ENCODE peak calls at places on chromosomes 12 and 14, in eight cellular contexts. One of them, this sample, is unnamed.
A peak's percentile ranks its signal among the peaks of the same experiment; 100 is the strongest.

GRCh38 chr14:39229222-39229543 is 4.5 kb upstream of the MIA2 start:
- DNase-seq in AG20443: peak; percentile 44
- DNase-seq in activated CD8-positive, alpha-beta memory T cell treated with anti-CD3 and anti-CD28 coated beads for 48 hours: peak; percentile 20
- DNase-seq in ascending aorta: no peak
- DNase-seq in CMK: no peak
- DNase-seq in amniotic epithelial cell: no peak
- DNase-seq in IMR-90: peak; percentile 7
- DNase-seq in left cardiac atrium: no peak
- DNase-seq in this sample: peak; percentile 7

GRCh38 chr12:124273630-124274029 is 21.3 kb upstream of the RFLNA start:
- DNase-seq in left cardiac atrium: no peak
- DNase-seq in AG20443: peak; percentile 53
- DNase-seq in IMR-90: peak; percentile 31
- DNase-seq in amniotic epithelial cell: peak; percentile 24
- DNase-seq in CMK: peak; percentile 50
- DNase-seq in ascending aorta: no peak
- DNase-seq in activated CD8-positive, alpha-beta memory T cell treated with anti-CD3 and anti-CD28 coated beads for 48 hours: peak; percentile 10
- DNase-seq in this sample: no peak

GRCh38 chr12:123388218-123388947 is 4.5 kb downstream of the KMT5A start:
- DNase-seq in ascending aorta: peak; percentile 33
- DNase-seq in CMK: no peak
- DNase-seq in activated CD8-positive, alpha-beta memory T cell treated with anti-CD3 and anti-CD28 coated beads for 48 hours: peak; percentile 63
- DNase-seq in left cardiac atrium: peak; percentile 83
- DNase-seq in IMR-90: peak; percentile 52
- DNase-seq in AG20443: peak; percentile 92
- DNase-seq in amniotic epithelial cell: peak; percentile 40
- DNase-seq in this sample: no peak

GRCh38 chr14:53840444-53840843 is 116.2 kb downstream of the BMP4 start:
- DNase-seq in amniotic epithelial cell: peak; percentile 76
- DNase-seq in left cardiac atrium: no peak
- DNase-seq in CMK: no peak
- DNase-seq in ascending aorta: no peak
- DNase-seq in AG20443: no peak
- DNase-seq in activated CD8-positive, alpha-beta memory T cell treated with anti-CD3 and anti-CD28 coated beads for 48 hours: no peak
- DNase-seq in IMR-90: no peak
- DNase-seq in this sample: no peak

GRCh38 chr12:47805417-47805816 is 14.3 kb downstream of the HDAC7 start:
- DNase-seq in IMR-90: peak; percentile 51
- DNase-seq in activated CD8-positive, alpha-beta memory T cell treated with anti-CD3 and anti-CD28 coated beads for 48 hours: no peak
- DNase-seq in ascending aorta: no peak
- DNase-seq in AG20443: no peak
- DNase-seq in CMK: no peak
- DNase-seq in amniotic epithelial cell: peak; percentile 59
- DNase-seq in left cardiac atrium: no peak
- DNase-seq in this sample: no peak

GRCh38 chr12:53223391-53224267 is 8.4 kb downstream of the RARG start:
- DNase-seq in activated CD8-positive, alpha-beta memory T cell treated with anti-CD3 and anti-CD28 coated beads for 48 hours: no peak
- DNase-seq in ascending aorta: no peak
- DNase-seq in IMR-90: peak; percentile 60
- DNase-seq in left cardiac atrium: peak; percentile 62
- DNase-seq in CMK: no peak
- DNase-seq in amniotic epithelial cell: peak; percentile 65
- DNase-seq in AG20443: peak; percentile 56
- DNase-seq in this sample: no peak

GRCh38 chr12:123444396-123445026 is 8.0 kb upstream of the RILPL2 start:
- DNase-seq in IMR-90: peak; percentile 65
- DNase-seq in AG20443: no peak
- DNase-seq in CMK: no peak
- DNase-seq in ascending aorta: no peak
- DNase-seq in activated CD8-positive, alpha-beta memory T cell treated with anti-CD3 and anti-CD28 coated beads for 48 hours: no peak
- DNase-seq in left cardiac atrium: no peak
- DNase-seq in amniotic epithelial cell: peak; percentile 95
- DNase-seq in this sample: no peak

GRCh38 chr14:25350802-25351201 is 300.9 kb upstream of the STXBP6 start:
- DNase-seq in IMR-90: no peak
- DNase-seq in left cardiac atrium: no peak
- DNase-seq in amniotic epithelial cell: no peak
- DNase-seq in AG20443: no peak
- DNase-seq in CMK: no peak
- DNase-seq in activated CD8-positive, alpha-beta memory T cell treated with anti-CD3 and anti-CD28 coated beads for 48 hours: no peak
- DNase-seq in ascending aorta: no peak
- DNase-seq in this sample: no peak

GRCh38 chr14:62706217-62706616 is 339.0 kb downstream of the KCNH5 start:
- DNase-seq in IMR-90: peak; percentile 24
- DNase-seq in AG20443: no peak
- DNase-seq in amniotic epithelial cell: peak; percentile 45
- DNase-seq in ascending aorta: no peak
- DNase-seq in left cardiac atrium: no peak
- DNase-seq in activated CD8-positive, alpha-beta memory T cell treated with anti-CD3 and anti-CD28 coated beads for 48 hours: no peak
- DNase-seq in CMK: no peak
- DNase-seq in this sample: no peak

GRCh38 chr12:67671419-67671818 is 22.9 kb downstream of the DYRK2 start:
- DNase-seq in left cardiac atrium: no peak
- DNase-seq in ascending aorta: no peak
- DNase-seq in CMK: no peak
- DNase-seq in amniotic epithelial cell: peak; percentile 94
- DNase-seq in AG20443: no peak
- DNase-seq in activated CD8-positive, alpha-beta memory T cell treated with anti-CD3 and anti-CD28 coated beads for 48 hours: no peak
- DNase-seq in IMR-90: peak; percentile 77
- DNase-seq in this sample: peak; percentile 57

GRCh38 chr12:57837779-57838562 is 8.6 kb downstream of the CTDSP2 start:
- DNase-seq in amniotic epithelial cell: peak; percentile 54
- DNase-seq in AG20443: peak; percentile 72
- DNase-seq in IMR-90: peak; percentile 78
- DNase-seq in left cardiac atrium: peak; percentile 77
- DNase-seq in CMK: no peak
- DNase-seq in ascending aorta: no peak
- DNase-seq in activated CD8-positive, alpha-beta memory T cell treated with anti-CD3 and anti-CD28 coated beads for 48 hours: no peak
- DNase-seq in this sample: no peak

GRCh38 chr14:22901799-22902198 is 17.1 kb downstream of the RBM23 start:
- DNase-seq in left cardiac atrium: no peak
- DNase-seq in activated CD8-positive, alpha-beta memory T cell treated with anti-CD3 and anti-CD28 coated beads for 48 hours: no peak
- DNase-seq in IMR-90: no peak
- DNase-seq in ascending aorta: no peak
- DNase-seq in AG20443: no peak
- DNase-seq in CMK: no peak
- DNase-seq in amniotic epithelial cell: no peak
- DNase-seq in this sample: no peak

GRCh38 chr12:12081836-12082497 is 11.2 kb downstream of the BCL2L14 start:
- DNase-seq in CMK: no peak
- DNase-seq in amniotic epithelial cell: peak; percentile 33
- DNase-seq in left cardiac atrium: no peak
- DNase-seq in IMR-90: peak; percentile 55
- DNase-seq in ascending aorta: no peak
- DNase-seq in AG20443: peak; percentile 74
- DNase-seq in activated CD8-positive, alpha-beta memory T cell treated with anti-CD3 and anti-CD28 coated beads for 48 hours: no peak
- DNase-seq in this sample: no peak

GRCh38 chr12:6249580-6249979 is 49.4 kb downstream of the CD9 start:
- DNase-seq in amniotic epithelial cell: no peak
- DNase-seq in ascending aorta: no peak
- DNase-seq in CMK: no peak
- DNase-seq in left cardiac atrium: no peak
- DNase-seq in activated CD8-positive, alpha-beta memory T cell treated with anti-CD3 and anti-CD28 coated beads for 48 hours: no peak
- DNase-seq in IMR-90: no peak
- DNase-seq in AG20443: no peak
- DNase-seq in this sample: no peak

GRCh38 chr14:21068521-21069387 is 1.4 kb upstream of the ARHGEF40 start:
- DNase-seq in IMR-90: peak; percentile 52
- DNase-seq in CMK: no peak
- DNase-seq in ascending aorta: no peak
- DNase-seq in left cardiac atrium: peak; percentile 61
- DNase-seq in amniotic epithelial cell: peak; percentile 39
- DNase-seq in AG20443: peak; percentile 67
- DNase-seq in activated CD8-positive, alpha-beta memory T cell treated with anti-CD3 and anti-CD28 coated beads for 48 hours: no peak
- DNase-seq in this sample: no peak

GRCh38 chr14:102798926-102799325 is 21.7 kb downstream of the TRAF3 start:
- DNase-seq in activated CD8-positive, alpha-beta memory T cell treated with anti-CD3 and anti-CD28 coated beads for 48 hours: no peak
- DNase-seq in left cardiac atrium: no peak
- DNase-seq in IMR-90: no peak
- DNase-seq in CMK: no peak
- DNase-seq in ascending aorta: no peak
- DNase-seq in AG20443: no peak
- DNase-seq in amniotic epithelial cell: no peak
- DNase-seq in this sample: no peak

GRCh38 chr14:93712838-93713724 is 75.2 kb downstream of the PRIMA1 start:
- DNase-seq in AG20443: peak; percentile 35
- DNase-seq in left cardiac atrium: no peak
- DNase-seq in CMK: no peak
- DNase-seq in amniotic epithelial cell: no peak
- DNase-seq in IMR-90: peak; percentile 6
- DNase-seq in ascending aorta: no peak
- DNase-seq in activated CD8-positive, alpha-beta memory T cell treated with anti-CD3 and anti-CD28 coated beads for 48 hours: no peak
- DNase-seq in this sample: no peak

GRCh38 chr12:103705927-103706326 is 118.9 kb downstream of the STAB2 start:
- DNase-seq in IMR-90: no peak
- DNase-seq in AG20443: no peak
- DNase-seq in CMK: no peak
- DNase-seq in ascending aorta: no peak
- DNase-seq in left cardiac atrium: no peak
- DNase-seq in activated CD8-positive, alpha-beta memory T cell treated with anti-CD3 and anti-CD28 coated beads for 48 hours: no peak
- DNase-seq in amniotic epithelial cell: no peak
- DNase-seq in this sample: no peak

GRCh38 chr12:70691018-70691672 is 53.9 kb upstream of the PTPRB start:
- DNase-seq in left cardiac atrium: no peak
- DNase-seq in AG20443: no peak
- DNase-seq in amniotic epithelial cell: peak; percentile 34
- DNase-seq in CMK: no peak
- DNase-seq in IMR-90: peak; percentile 65
- DNase-seq in ascending aorta: no peak
- DNase-seq in activated CD8-positive, alpha-beta memory T cell treated with anti-CD3 and anti-CD28 coated beads for 48 hours: no peak
- DNase-seq in this sample: peak; percentile 19

GRCh38 chr14:94390372-94391086 is 2.1 kb upstream of the SERPINA1 start:
- DNase-seq in left cardiac atrium: peak; percentile 55
- DNase-seq in CMK: no peak
- DNase-seq in activated CD8-positive, alpha-beta memory T cell treated with anti-CD3 and anti-CD28 coated beads for 48 hours: no peak
- DNase-seq in IMR-90: no peak
- DNase-seq in amniotic epithelial cell: peak; percentile 43
- DNase-seq in ascending aorta: no peak
- DNase-seq in AG20443: no peak
- DNase-seq in this sample: no peak

GRCh38 chr12:112584266-112584722 is 165.5 kb downstream of the PTPN11 start:
- DNase-seq in CMK: peak; percentile 9
- DNase-seq in IMR-90: no peak
- DNase-seq in amniotic epithelial cell: no peak
- DNase-seq in AG20443: no peak
- DNase-seq in ascending aorta: no peak
- DNase-seq in activated CD8-positive, alpha-beta memory T cell treated with anti-CD3 and anti-CD28 coated beads for 48 hours: no peak
- DNase-seq in left cardiac atrium: no peak
- DNase-seq in this sample: no peak

GRCh38 chr14:54300881-54301280 is 95.9 kb upstream of the CDKN3 start:
- DNase-seq in amniotic epithelial cell: no peak
- DNase-seq in CMK: no peak
- DNase-seq in AG20443: no peak
- DNase-seq in left cardiac atrium: no peak
- DNase-seq in activated CD8-positive, alpha-beta memory T cell treated with anti-CD3 and anti-CD28 coated beads for 48 hours: no peak
- DNase-seq in IMR-90: no peak
- DNase-seq in ascending aorta: no peak
- DNase-seq in this sample: no peak

GRCh38 chr12:68291396-68292036 is 38.1 kb upstream of the IL22 start:
- DNase-seq in amniotic epithelial cell: no peak
- DNase-seq in left cardiac atrium: no peak
- DNase-seq in ascending aorta: no peak
- DNase-seq in AG20443: no peak
- DNase-seq in IMR-90: no peak
- DNase-seq in activated CD8-positive, alpha-beta memory T cell treated with anti-CD3 and anti-CD28 coated beads for 48 hours: no peak
- DNase-seq in CMK: no peak
- DNase-seq in this sample: no peak

GRCh38 chr14:100573757-100574641 is 13.2 kb downstream of the BEGAIN start:
- DNase-seq in activated CD8-positive, alpha-beta memory T cell treated with anti-CD3 and anti-CD28 coated beads for 48 hours: no peak
- DNase-seq in IMR-90: no peak
- DNase-seq in left cardiac atrium: no peak
- DNase-seq in AG20443: no peak
- DNase-seq in amniotic epithelial cell: no peak
- DNase-seq in ascending aorta: no peak
- DNase-seq in CMK: no peak
- DNase-seq in this sample: no peak

GRCh38 chr14:89415139-89415538 is 1.9 kb downstream of the FOXN3 start:
- DNase-seq in ascending aorta: no peak
- DNase-seq in activated CD8-positive, alpha-beta memory T cell treated with anti-CD3 and anti-CD28 coated beads for 48 hours: no peak
- DNase-seq in CMK: no peak
- DNase-seq in left cardiac atrium: no peak
- DNase-seq in AG20443: no peak
- DNase-seq in IMR-90: no peak
- DNase-seq in amniotic epithelial cell: no peak
- DNase-seq in this sample: no peak